ENCODE peak calls at places on chromosomes 1 and 21, in nine cellular contexts. Y is A673, M is RWPE1, N is right atrium auricular region, I is PC-3, T is AG04450, K is fibroblast of lung, W is brain microvascular endothelial cell, J is body of pancreas. S is an unnamed sample.

GRCh38 chr1:61370908-61371279 is 288.5 kb downstream of the NFIA start:
- DNase-seq in W (no peak), I (no peak), Y (no peak), M (no peak), K (no peak), T (no peak), N (no peak), J (no peak), S (no peak)

GRCh38 chr1:33459766-33460543 is 12.5 kb upstream of the ZSCAN20 start:
- DNase-seq in I (peak; percentile 75), Y (no peak), M (no peak), T (no peak), W (peak; percentile 44), K (peak; percentile 47), N (no peak), J (no peak), S (no peak)

GRCh38 chr1:246608616-246609376 is 42.5 kb downstream of the CNST start:
- DNase-seq in K (peak; percentile 88), J (peak; percentile 87), M (peak; percentile 87), Y (peak; percentile 73), N (peak; percentile 74), I (peak; percentile 99), T (peak; percentile 88), W (peak; percentile 92), S (no peak)

GRCh38 chr1:244046907-244047738 is 4.0 kb upstream of the ZBTB18 start:
- DNase-seq in J (peak; percentile 45), Y (no peak), T (no peak), I (peak; percentile 18), W (peak; percentile 45), K (peak; percentile 72), N (no peak), M (no peak), S (no peak)

GRCh38 chr1:244450597-244451538 is 841 bp downstream of the ADSS2 start:
- DNase-seq in J (peak; percentile 34), N (peak; percentile 63), W (peak; percentile 70), K (peak; percentile 77), M (peak; percentile 43), Y (peak; percentile 54), I (peak; percentile 61), T (peak; percentile 47), S (peak; percentile 61)

GRCh38 chr1:160916666-160917065 is 31.7 kb upstream of the ITLN1 start:
- DNase-seq in I (peak; percentile 98), K (no peak), N (no peak), Y (no peak), M (no peak), W (no peak), J (no peak), T (no peak), S (no peak)

GRCh38 chr1:165717918-165718515 is 19.7 kb upstream of the ALDH9A1 start:
- DNase-seq in K (peak; percentile 57), W (peak; percentile 65), I (peak; percentile 82), T (peak; percentile 33), J (peak; percentile 44), Y (peak; percentile 70), N (no peak), M (peak; percentile 60), S (peak; percentile 3)

GRCh38 chr1:39103321-39104157 is 77.4 kb downstream of the NDUFS5 start:
- DNase-seq in T (no peak), K (peak; percentile 69), I (peak; percentile 85), N (no peak), W (peak; percentile 71), M (peak; percentile 82), Y (no peak), J (no peak), S (no peak)

GRCh38 chr1:18922319-18922726 is 20.0 kb upstream of the ALDH4A1 start:
- DNase-seq in K (peak; percentile 91), Y (peak; percentile 62), W (peak; percentile 78), M (no peak), T (peak; percentile 61), N (peak; percentile 95), I (peak; percentile 84), J (peak; percentile 73), S (no peak)

GRCh38 chr1:93296555-93297154 is 49.1 kb upstream of the DR1 start:
- DNase-seq in I (no peak), K (no peak), J (no peak), T (no peak), N (no peak), Y (peak; percentile 29), W (no peak), M (no peak), S (no peak)

GRCh38 chr1:224168859-224169380 is 14.1 kb upstream of the DEGS1 start:
- DNase-seq in N (no peak), I (peak; percentile 98), T (no peak), Y (no peak), W (peak; percentile 91), M (no peak), K (peak; percentile 97), J (no peak), S (no peak)

GRCh38 chr1:172885976-172886375 is 164.8 kb downstream of the TNFSF18 start:
- DNase-seq in W (no peak), N (no peak), M (no peak), K (peak; percentile 86), Y (no peak), T (no peak), I (peak; percentile 90), J (no peak), S (no peak)

GRCh38 chr1:172883387-172883791 is 167.4 kb downstream of the TNFSF18 start:
- DNase-seq in M (no peak), N (no peak), K (peak; percentile 77), J (no peak), I (no peak), W (peak; percentile 77), Y (no peak), T (no peak), S (no peak)

GRCh38 chr1:172883844-172884243 is 166.9 kb downstream of the TNFSF18 start:
- DNase-seq in Y (no peak), I (peak; percentile 45), W (no peak), K (peak; percentile 61), J (no peak), N (no peak), M (no peak), T (no peak), S (no peak)

GRCh38 chr1:172887162-172887561 is 163.6 kb downstream of the TNFSF18 start:
- DNase-seq in T (no peak), M (no peak), I (peak; percentile 69), J (no peak), W (no peak), Y (no peak), K (no peak), N (no peak), S (no peak)

GRCh38 chr1:172885411-172885810 is 165.3 kb downstream of the TNFSF18 start:
- DNase-seq in W (no peak), I (peak; percentile 86), T (no peak), K (peak; percentile 47), Y (no peak), J (no peak), M (no peak), N (no peak), S (no peak)
- H3K27ac ChIP-seq in W (no peak overlapping the region), I (peak overlapping the region; percentile 15), T (no peak overlapping the region), K (no peak overlapping the region), Y (no peak overlapping the region), J (no peak overlapping the region), M (no peak overlapping the region), N (no peak overlapping the region), S (no peak overlapping the region)

GRCh38 chr21:41933259-41934079 is 20.3 kb downstream of the C2CD2 start:
- DNase-seq in N (no peak), W (no peak), J (no peak), Y (no peak), I (peak; percentile 85), K (no peak), T (no peak), M (peak; percentile 69), S (no peak)
- TF ChIP-seq CTCF in N (no peak), W (peak; percentile 71), J (peak; percentile 21), Y (no peak), I (peak; percentile 70), K (peak; percentile 65), T (peak; percentile 69), M (peak; percentile 70), S (no peak)

GRCh38 chr1:109301874-109302273 is 4.9 kb downstream of the MYBPHL start:
- DNase-seq in N (no peak), M (no peak), Y (no peak), J (no peak), T (no peak), W (no peak), I (no peak), K (no peak), S (no peak)

GRCh38 chr1:109299087-109299983 is 7.5 kb downstream of the MYBPHL start:
- DNase-seq in M (no peak), K (peak; percentile 97), T (peak; percentile 90), I (peak; percentile 36), N (peak; percentile 71), J (no peak), W (peak; percentile 93), Y (no peak), S (no peak)

GRCh38 chr1:109298666-109299086 is 8.1 kb downstream of the MYBPHL start:
- DNase-seq in M (no peak), I (peak; percentile 11), N (no peak), J (no peak), T (no peak), Y (no peak), W (peak; percentile 79), K (peak; percentile 68), S (no peak)

GRCh38 chr1:109300650-109301151 is 6.1 kb downstream of the MYBPHL start:
- DNase-seq in J (no peak), I (no peak), N (no peak), T (no peak), K (no peak), Y (no peak), W (no peak), M (no peak), S (no peak)

GRCh38 chr1:109299984-109300343 is 6.8 kb downstream of the MYBPHL start:
- DNase-seq in W (no peak), N (no peak), M (no peak), I (no peak), Y (no peak), K (no peak), T (no peak), J (no peak), S (no peak)
- H3K27ac ChIP-seq in W (peak overlapping the region; percentile 91), N (peak overlapping the region; percentile 90), M (no peak overlapping the region), I (no peak overlapping the region), Y (no peak overlapping the region), K (peak overlapping the region; percentile 80), T (peak overlapping the region; percentile 93), J (no peak overlapping the region), S (no peak overlapping the region)

GRCh38 chr1:20785907-20786309 is 1.2 kb downstream of the HP1BP3 start:
- DNase-seq in K (no peak), N (no peak), M (peak; percentile 12), T (no peak), I (peak; percentile 4), Y (no peak), J (no peak), W (no peak), S (no peak)

GRCh38 chr1:20787775-20788488 is 825 bp upstream of the HP1BP3 start:
- DNase-seq in K (peak; percentile 89), T (no peak), W (peak; percentile 47), N (no peak), I (peak; percentile 53), M (peak; percentile 29), J (peak; percentile 31), Y (peak; percentile 46), S (no peak)

GRCh38 chr1:20787100-20787774 is at the start of gene HP1BP3:
- DNase-seq in K (peak; percentile 64), Y (peak; percentile 85), N (peak; percentile 64), W (peak; percentile 38), J (peak; percentile 80), I (peak; percentile 53), M (peak; percentile 53), T (peak; percentile 15), S (peak; percentile 87)

GRCh38 chr1:20788489-20788795 is 1.3 kb upstream of the HP1BP3 start:
- DNase-seq in K (no peak), T (no peak), I (no peak), J (no peak), M (no peak), Y (no peak), W (no peak), N (no peak), S (no peak)

GRCh38 chr1:20786310-20787099 is 602 bp downstream of the HP1BP3 start:
- DNase-seq in W (peak; percentile 86), Y (peak; percentile 96), T (peak; percentile 81), K (peak; percentile 89), M (peak; percentile 93), J (peak; percentile 95), I (peak; percentile 95), N (peak; percentile 90), S (peak; percentile 91)
- TF ChIP-seq CTCF in W (no peak), Y (no peak), T (no peak), K (no peak), M (no peak), J (no peak), I (no peak), N (no peak), S (no peak)

S was measured in CD4-positive, alpha-beta T cell.